ENCODE peak calls at places on chromosome 13, in five cellular contexts. B is DMS79, T is HS-5, I is T-helper 1 cell, O is amniotic stem cell. X is an unnamed sample.
A peak's percentile ranks its signal among the peaks of the same experiment; 100 is the strongest.

GRCh38 chr13:20993661-20994440 is 67.5 kb downstream of the LATS2 start:
- DNase-seq in B (no peak), T (peak; percentile 62), I (no peak), O (no peak), X (no peak)

GRCh38 chr13:32314271-32314967 is 744 bp downstream of the ZAR1L start:
- DNase-seq in B (no peak), T (no peak), I (no peak), O (no peak), X (no peak)

GRCh38 chr13:32468502-32469147 is 40.7 kb upstream of the N4BP2L1 start:
- DNase-seq in B (no peak), T (no peak), I (no peak), O (no peak), X (no peak)

GRCh38 chr13:27952931-27953670 is 16.0 kb downstream of the CDX2 start:
- DNase-seq in B (no peak), T (no peak), I (no peak), O (no peak), X (no peak)

GRCh38 chr13:99540530-99540929 is 39.3 kb downstream of the TM9SF2 start:
- DNase-seq in B (no peak), T (no peak), I (no peak), O (no peak), X (no peak)

GRCh38 chr13:38783992-38784875 is 97.4 kb downstream of the FREM2 start:
- DNase-seq in B (no peak), T (no peak), I (no peak), O (no peak), X (no peak)

GRCh38 chr13:40992678-40993077 is 26.4 kb downstream of the ELF1 start:
- DNase-seq in B (no peak), T (no peak), I (no peak), O (no peak), X (no peak)

GRCh38 chr13:113926301-113926761 is 47.5 kb downstream of the C13orf46 start:
- DNase-seq in B (no peak), T (no peak), I (no peak), O (no peak), X (no peak)

GRCh38 chr13:75621147-75621546 is 15.0 kb upstream of the LMO7 start:
- DNase-seq in B (no peak), T (peak; percentile 49), I (no peak), O (peak; percentile 17), X (no peak)

GRCh38 chr13:71624641-71625040 is 242.4 kb downstream of the DACH1 start:
- DNase-seq in B (no peak), T (no peak), I (no peak), O (no peak), X (no peak)

GRCh38 chr13:112690242-112690943 is 555 bp downstream of the ATP11A start:
- DNase-seq in B (no peak), T (no peak), I (no peak), O (no peak), X (no peak)

GRCh38 chr13:73657821-73658540 is 476.2 kb downstream of the KLF12 start:
- DNase-seq in B (peak; percentile 78), T (no peak), I (no peak), O (no peak), X (no peak)

GRCh38 chr13:113407531-113408393 is 43.8 kb upstream of the GRTP1 start:
- DNase-seq in B (no peak), T (no peak), I (no peak), O (no peak), X (no peak)

GRCh38 chr13:95260031-95260525 is 41.2 kb downstream of the ABCC4 start:
- DNase-seq in B (no peak), T (no peak), I (no peak), O (no peak), X (no peak)

GRCh38 chr13:27834095-27834494 is 41.8 kb downstream of the GSX1 start:
- DNase-seq in B (no peak), T (no peak), I (no peak), O (no peak), X (no peak)

GRCh38 chr13:40777166-40777956 is 6.4 kb upstream of the MRPS31 start:
- DNase-seq in B (no peak), T (no peak), I (peak; percentile 74), O (peak; percentile 8), X (no peak)

GRCh38 chr13:107144432-107144831 is 576.5 kb upstream of the ARGLU1 start:
- DNase-seq in B (no peak), T (no peak), I (no peak), O (no peak), X (no peak)

GRCh38 chr13:45807520-45808099 is 43.9 kb downstream of the SIAH3 start:
- DNase-seq in B (no peak), T (peak; percentile 29), I (peak; percentile 9), O (peak; percentile 1), X (no peak)

GRCh38 chr13:71626396-71626795 is 240.6 kb downstream of the DACH1 start:
- DNase-seq in B (no peak), T (no peak), I (no peak), O (no peak), X (no peak)

GRCh38 chr13:96821381-96821780 is 172.9 kb downstream of the OXGR1 start:
- DNase-seq in B (no peak), T (peak; percentile 54), I (no peak), O (peak; percentile 9), X (no peak)

GRCh38 chr13:46124531-46124966 is 19.7 kb upstream of the CPB2 start:
- DNase-seq in B (no peak), T (no peak), I (peak; percentile 36), O (no peak), X (no peak)

GRCh38 chr13:30698023-30698422 is 37.3 kb upstream of the ALOX5AP start:
- DNase-seq in B (no peak), T (no peak), I (no peak), O (no peak), X (no peak)

GRCh38 chr13:102443234-102443633 is 41.4 kb upstream of the FGF14 start:
- DNase-seq in B (peak; percentile 8), T (no peak), I (no peak), O (no peak), X (no peak)

GRCh38 chr13:19093437-19093836 is 88.2 kb downstream of the TUBA3C start:
- DNase-seq in B (no peak), T (no peak), I (no peak), O (no peak), X (no peak)

GRCh38 chr13:27266937-27267336 is 3.7 kb upstream of the RASL11A start:
- DNase-seq in B (no peak), T (no peak), I (no peak), O (no peak), X (no peak)

GRCh38 chr13:110912651-110913051 is 2.2 kb downstream of the ANKRD10 start:
- DNase-seq in B (no peak), T (peak; percentile 3), I (no peak), O (no peak), X (no peak)

GRCh38 chr13:67049744-67050143 is 180.4 kb downstream of the PCDH9 start:
- DNase-seq in B (no peak), T (no peak), I (no peak), O (no peak), X (no peak)